ENCODE peak calls at places on chromosomes 13 and 19, in six cellular contexts. Q is breast epithelium; B is GM23338; J is lower lobe of right lung; D is CD8-positive, alpha-beta T cell; V is heart right ventricle. G is an unnamed sample.
A peak's percentile ranks its signal among the peaks of the same experiment; 100 is the strongest.

GRCh38 chr19:54708781-54709180 is 15.5 kb upstream of the KIR3DL3 start:
- DNase-seq in V (no peak), D (no peak), B (no peak), Q (peak; percentile 33), J (no peak), G (no peak)

GRCh38 chr19:46881092-46881491 is 20.3 kb downstream of the ARHGAP35 start:
- DNase-seq in V (no peak), J (no peak), B (no peak), Q (no peak), D (no peak), G (no peak)

GRCh38 chr13:83730674-83731073 is 151.6 kb downstream of the SLITRK1 start:
- DNase-seq in B (peak; percentile 2), J (no peak), Q (no peak), D (no peak), V (no peak), G (no peak)

GRCh38 chr13:34114581-34114980 is 296.6 kb downstream of the RFC3 start:
- DNase-seq in V (no peak), B (no peak), J (no peak), Q (no peak), D (no peak), G (no peak)

GRCh38 chr13:98129059-98129741 is 13.7 kb upstream of the FARP1 start:
- DNase-seq in V (no peak), D (no peak), Q (no peak), B (no peak), J (no peak), G (no peak)

GRCh38 chr13:63048648-63049047 is 1633.0 kb upstream of the PCDH20 start:
- DNase-seq in Q (no peak), J (no peak), D (no peak), B (peak; percentile 8), V (no peak), G (no peak)

GRCh38 chr13:112844879-112845278 is 124.1 kb upstream of the MCF2L start:
- DNase-seq in D (no peak), J (no peak), V (no peak), B (no peak), Q (no peak), G (no peak)

GRCh38 chr19:33459220-33459619 is 62.4 kb downstream of the PEPD start:
- DNase-seq in V (no peak), D (no peak), Q (peak; percentile 14), J (peak; percentile 32), B (no peak), G (no peak)

GRCh38 chr13:61142506-61142905 is 273.1 kb downstream of the PCDH20 start:
- DNase-seq in D (no peak), J (no peak), Q (no peak), B (no peak), V (no peak), G (no peak)

GRCh38 chr19:55158848-55159793 is 1.6 kb upstream of the TNNI3 start:
- DNase-seq in Q (no peak), D (no peak), J (no peak), B (no peak), V (peak; percentile 87), G (peak; percentile 86)

GRCh38 chr13:26219726-26220125 is 2.4 kb downstream of the RNF6 start:
- DNase-seq in Q (no peak), V (no peak), B (no peak), D (no peak), J (no peak), G (no peak)

GRCh38 chr19:46271488-46272197 is 25.2 kb upstream of the HIF3A start:
- DNase-seq in J (no peak), B (no peak), Q (no peak), D (no peak), V (no peak), G (no peak)

GRCh38 chr13:77036294-77036693 is 9.3 kb upstream of the FBXL3 start:
- DNase-seq in D (no peak), B (no peak), V (no peak), J (no peak), Q (no peak), G (no peak)

GRCh38 chr13:56189439-56189838 is 951.3 kb upstream of the PRR20A start:
- DNase-seq in J (no peak), V (no peak), Q (no peak), D (no peak), B (no peak), G (no peak)

GRCh38 chr13:82698941-82699340 is 1183.3 kb downstream of the SLITRK1 start:
- DNase-seq in D (no peak), Q (no peak), B (peak; percentile 4), V (no peak), J (no peak), G (no peak)

GRCh38 chr19:29881386-29881785 is 60.7 kb upstream of the URI1 start:
- DNase-seq in V (no peak), B (no peak), Q (peak; percentile 5), D (no peak), J (no peak), G (no peak)

GRCh38 chr13:26953273-26953672 is 192.7 kb upstream of the GPR12 start:
- DNase-seq in V (no peak), Q (no peak), D (no peak), B (no peak), J (no peak), G (no peak)

GRCh38 chr19:43789029-43789428 is 8.3 kb upstream of the KCNN4 start:
- DNase-seq in B (peak; percentile 80), J (no peak), V (no peak), D (no peak), Q (no peak), G (no peak)

GRCh38 chr19:30842926-30843325 is 470.7 kb downstream of the ZNF536 start:
- DNase-seq in D (no peak), B (no peak), Q (no peak), V (no peak), J (no peak), G (no peak)

GRCh38 chr13:36076211-36076610 is 55.0 kb downstream of the DCLK1 start:
- DNase-seq in J (no peak), B (no peak), V (no peak), Q (no peak), D (no peak), G (no peak)

GRCh38 chr13:36788276-36788675 is 30.7 kb upstream of the RFXAP start:
- DNase-seq in V (no peak), B (no peak), D (no peak), J (no peak), Q (no peak), G (no peak)

GRCh38 chr13:60242231-60242630 is 78.5 kb upstream of the DIAPH3 start:
- DNase-seq in B (no peak), V (no peak), Q (no peak), J (no peak), D (no peak), G (no peak)

GRCh38 chr13:33556828-33557227 is 261.1 kb upstream of the RFC3 start:
- DNase-seq in J (no peak), V (no peak), B (no peak), Q (no peak), D (no peak), G (no peak)

GRCh38 chr19:2356036-2356646 is 3.9 kb upstream of the TMPRSS9 start:
- DNase-seq in V (no peak), J (no peak), B (no peak), Q (no peak), D (no peak), G (no peak)

GRCh38 chr19:30696514-30696913 is 324.3 kb downstream of the ZNF536 start:
- DNase-seq in B (peak; percentile 85), Q (no peak), D (no peak), J (no peak), V (no peak), G (no peak)

GRCh38 chr13:28609936-28610335 is 49.0 kb upstream of the POMP start:
- DNase-seq in Q (no peak), V (no peak), B (no peak), D (no peak), J (no peak), G (no peak)

GRCh38 chr19:29510701-29511265 is 15.0 kb upstream of the VSTM2B start:
- DNase-seq in D (no peak), B (peak; percentile 63), J (peak; percentile 26), Q (no peak), V (no peak), G (no peak)

GRCh38 chr19:35389192-35389861 is 18.5 kb downstream of the GPR42 start:
- DNase-seq in D (no peak), Q (no peak), B (no peak), J (no peak), V (no peak), G (no peak)

GRCh38 chr19:17035842-17036424 is 9.3 kb upstream of the CPAMD8 start:
- DNase-seq in B (no peak), J (peak; percentile 68), D (no peak), Q (no peak), V (peak; percentile 30), G (peak; percentile 33)

GRCh38 chr13:111252449-111253124 is 67.9 kb upstream of the TEX29 start:
- DNase-seq in B (no peak), J (no peak), Q (no peak), D (no peak), V (no peak), G (peak; percentile 37)

GRCh38 chr19:52270266-52270885 is 989 bp downstream of the ZNF766 start:
- DNase-seq in B (peak; percentile 35), Q (no peak), J (no peak), V (no peak), D (peak; percentile 11), G (no peak)

GRCh38 chr19:18941628-18942354 is 774 bp upstream of the HOMER3 start:
- DNase-seq in B (peak; percentile 66), D (no peak), Q (no peak), J (no peak), V (no peak), G (no peak)
- H3K4me3 ChIP-seq in B (peak overlapping the region; percentile 49), D (no peak overlapping the region), Q (peak overlapping the region; percentile 97), J (no peak overlapping the region), V (no peak overlapping the region), G (peak overlapping the region; percentile 78)

DNA sequence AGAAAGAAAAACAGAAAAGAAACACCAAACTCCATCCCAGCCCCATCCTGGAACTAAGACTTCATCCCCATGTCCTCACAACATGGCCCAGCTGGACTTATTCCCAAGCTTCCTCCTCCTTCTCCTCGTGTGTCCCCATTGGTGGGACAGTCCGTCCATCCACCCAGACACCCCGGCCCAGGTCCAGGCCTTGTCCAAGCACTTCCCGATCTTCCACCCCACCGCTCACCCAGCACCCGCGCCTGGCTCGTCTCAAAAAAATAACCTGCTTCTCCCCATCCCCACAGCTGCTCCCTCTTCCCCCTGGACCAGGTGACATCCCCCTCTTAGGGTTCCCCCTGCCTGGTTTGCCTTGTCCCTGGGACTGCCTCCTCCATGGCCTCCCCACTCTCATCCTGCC is 1.4 kb upstream of the FCER2 start:
- DNase-seq in B (peak; percentile 40), Q (no peak), V (no peak), J (no peak), D (no peak), G (no peak)
- TF ChIP-seq CTCF in B (no peak), Q (no peak), V (no peak), J (no peak), D (no peak), G (no peak)

DNA sequence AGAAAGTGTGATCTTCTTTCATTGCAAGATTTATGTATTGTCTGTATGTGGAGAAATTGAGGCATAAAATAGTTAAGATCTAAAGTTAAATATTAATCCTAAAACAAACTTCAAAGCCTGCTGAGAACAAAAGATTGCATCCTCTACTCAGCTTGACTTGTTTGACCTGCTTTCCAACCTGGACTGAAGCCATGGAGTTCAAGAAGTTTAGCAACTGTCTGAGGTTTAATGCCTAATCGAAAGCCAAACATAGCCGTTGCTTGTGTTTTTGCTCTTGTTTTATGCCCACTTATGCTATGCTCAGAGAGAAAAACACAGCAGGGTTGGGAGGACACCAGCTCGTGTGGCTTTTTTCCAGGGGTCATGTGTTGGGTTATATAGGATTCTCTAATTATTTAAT is 135.6 kb downstream of the NUFIP1 start:
- DNase-seq in J (no peak), B (no peak), D (no peak), Q (no peak), V (no peak), G (no peak)
- H3K4me1 ChIP-seq in J (no peaks in the 10 kb centered on the region), B (peaks cover 22% of the 10 kb centered on the region), D (no peaks in the 10 kb centered on the region), Q (no peaks in the 10 kb centered on the region), V (peaks cover 29% of the 10 kb centered on the region), G (peaks cover 40% of the 10 kb centered on the region)

GRCh38 chr19:9667898-9668297 is 7.0 kb downstream of the ZNF562 start:
- DNase-seq in D (no peak), J (no peak), Q (no peak), V (no peak), B (no peak), G (no peak)
- H3K4me3 ChIP-seq in D (no peak overlapping the region), J (no peak overlapping the region), Q (no peak overlapping the region), V (no peak overlapping the region), B (no peak overlapping the region), G (no peak overlapping the region)

G was measured in left ventricle myocardium inferior.